ENCODE peak calls at places on chromosomes 2 and 18, in six cellular contexts. P is LNCaP clone FGC, X is AG09309, Z is IMR-90, N is GM12865, Q is HFF-Myc. L is an unnamed sample.

GRCh38 chr2:102303589-102303988 is 7.8 kb upstream of the IL1RL1 start:
- DNase-seq in X (no peak), Z (no peak), P (no peak), Q (no peak), N (no peak), L (no peak)

GRCh38 chr2:203786912-203787311 is 80.5 kb downstream of the CD28 start:
- DNase-seq in X (no peak), Q (no peak), Z (peak; percentile 52), P (no peak), N (no peak), L (no peak)

GRCh38 chr2:47798628-47799027 is 15.7 kb downstream of the MSH6 start:
- DNase-seq in N (no peak), P (no peak), Z (no peak), Q (no peak), X (no peak), L (no peak)

GRCh38 chr2:120568975-120569268 is 166.7 kb upstream of the GLI2 start:
- DNase-seq in P (no peak), X (no peak), Z (no peak), Q (no peak), N (no peak), L (no peak)

GRCh38 chr18:67731853-67732252 is 215.3 kb upstream of the DSEL start:
- DNase-seq in Z (peak; percentile 73), X (no peak), P (no peak), N (no peak), Q (no peak), L (no peak)

GRCh38 chr18:35582899-35583558 is 1.5 kb downstream of the GALNT1 start:
- DNase-seq in X (no peak), Z (peak; percentile 45), Q (no peak), N (peak; percentile 26), P (peak; percentile 84), L (no peak)

GRCh38 chr2:172373761-172374160 is 53.6 kb upstream of the ITGA6 start:
- DNase-seq in Z (no peak), P (no peak), X (peak; percentile 13), Q (no peak), N (no peak), L (no peak)

GRCh38 chr18:75115514-75115913 is 93.4 kb downstream of the PTGR3 start:
- DNase-seq in Q (no peak), Z (no peak), X (no peak), N (no peak), P (no peak), L (no peak)

DNA sequence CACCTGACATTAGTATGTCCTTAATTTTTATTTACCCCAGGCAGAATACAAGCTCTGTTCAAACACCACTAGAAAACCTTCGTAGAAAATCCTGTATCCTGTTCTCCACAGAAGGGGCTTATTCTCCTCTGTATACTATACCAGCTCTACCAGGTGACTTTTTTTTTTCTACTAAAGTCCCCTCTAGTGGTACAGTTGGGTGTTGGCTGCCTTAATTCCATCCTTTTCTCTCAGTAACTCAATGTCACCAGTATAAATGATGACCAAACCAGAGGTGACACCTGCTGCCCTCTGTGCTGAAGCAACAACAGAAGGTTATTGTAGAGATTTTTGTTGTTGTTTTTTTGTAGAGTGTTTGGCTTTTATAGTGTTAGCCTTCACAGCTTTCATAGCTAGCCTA is 1322.0 kb downstream of the LRP1B start:
- DNase-seq in X (no peak), N (peak; percentile 5), Q (no peak), Z (no peak), P (no peak), L (no peak)
- TF ChIP-seq CTCF in X (no peak), N (peak; percentile 2), Q (peak; percentile 11), Z (no peak), P (peak; percentile 8), L (no peak)

GRCh38 chr2:138476940-138477339 is 24.6 kb upstream of the SPOPL start:
- DNase-seq in Z (no peak), N (no peak), X (no peak), P (no peak), Q (no peak), L (no peak)
- TF ChIP-seq CTCF in Z (no peak), N (no peak), X (no peak), P (peak; percentile 32), Q (no peak), L (no peak)

GRCh38 chr2:241274127-241274526 is 41.3 kb downstream of the HDLBP start:
- DNase-seq in P (no peak), N (no peak), X (no peak), Z (no peak), Q (no peak), L (no peak)
- TF ChIP-seq CTCF in P (peak; percentile 6), N (no peak), X (no peak), Z (no peak), Q (no peak), L (no peak)

GRCh38 chr2:11344956-11345671 is 678 bp upstream of the ROCK2 start:
- DNase-seq in X (peak; percentile 91), Q (peak; percentile 36), N (peak; percentile 49), Z (peak; percentile 69), P (peak; percentile 96), L (peak; percentile 31)

GRCh38 chr2:11343344-11343625 is 1.2 kb downstream of the ROCK2 start:
- DNase-seq in Q (no peak), X (no peak), N (no peak), Z (no peak), P (no peak), L (no peak)

GRCh38 chr2:11344342-11344955 is at the start of gene ROCK2:
- DNase-seq in N (peak; percentile 85), Z (peak; percentile 79), X (peak; percentile 35), P (peak; percentile 27), Q (peak; percentile 31), L (peak; percentile 64)

GRCh38 chr2:11342561-11343343 is 1.7 kb downstream of the ROCK2 start:
- DNase-seq in P (no peak), X (no peak), Q (no peak), N (peak; percentile 17), Z (peak; percentile 87), L (no peak)

GRCh38 chr2:11343626-11344341 is 652 bp downstream of the ROCK2 start:
- DNase-seq in Q (no peak), P (no peak), Z (peak; percentile 20), N (peak; percentile 60), X (no peak), L (peak; percentile 56)
- TF ChIP-seq CTCF in Q (no peak), P (no peak), Z (no peak), N (no peak), X (no peak), L (no peak)

GRCh38 chr2:70686577-70687460 is 81.2 kb downstream of the ADD2 start:
- DNase-seq in X (peak; percentile 31), N (peak; percentile 41), Z (peak; percentile 46), Q (peak; percentile 47), P (no peak), L (peak; percentile 62)
- TF ChIP-seq CTCF in X (peak; percentile 61), N (peak; percentile 34), Z (peak; percentile 20), Q (peak; percentile 71), P (peak; percentile 10), L (peak; percentile 29)